ENCODE peak calls at places on chromosomes 13 and 19, in seven cellular contexts. One of them, this sample, is unnamed.

GRCh38 chr13:99064624-99065249 is 86.9 kb upstream of the DOCK9 start:
- DNase-seq in H1: no peak
- DNase-seq in IMR-90: no peak
- DNase-seq in H9: no peak
- DNase-seq in neuronal stem cell: no peak
- DNase-seq in mesendoderm: no peak
- DNase-seq in mesenchymal stem cell: no peak
- DNase-seq in this sample: no peak

GRCh38 chr19:29478578-29479565 is 46.9 kb upstream of the VSTM2B start:
- DNase-seq in H1: peak
- DNase-seq in IMR-90: no peak
- DNase-seq in H9: peak
- DNase-seq in neuronal stem cell: peak
- DNase-seq in mesendoderm: peak
- DNase-seq in mesenchymal stem cell: no peak
- DNase-seq in this sample: peak

GRCh38 chr13:24443366-24443765 is 69.2 kb downstream of the PARP4 start:
- DNase-seq in H1: no peak
- DNase-seq in IMR-90: no peak
- DNase-seq in H9: no peak
- DNase-seq in neuronal stem cell: no peak
- DNase-seq in mesendoderm: no peak
- DNase-seq in mesenchymal stem cell: no peak
- DNase-seq in this sample: no peak

GRCh38 chr13:23561261-23561660 is 9.0 kb upstream of the TNFRSF19 start:
- DNase-seq in H1: no peak
- DNase-seq in IMR-90: no peak
- DNase-seq in H9: no peak
- DNase-seq in neuronal stem cell: no peak
- DNase-seq in mesendoderm: no peak
- DNase-seq in mesenchymal stem cell: no peak
- DNase-seq in this sample: no peak

GRCh38 chr19:14559916-14560775 is 11.7 kb downstream of the NDUFB7 start:
- DNase-seq in H1: no peak
- DNase-seq in IMR-90: no peak
- DNase-seq in H9: peak
- DNase-seq in neuronal stem cell: no peak
- DNase-seq in mesendoderm: no peak
- DNase-seq in mesenchymal stem cell: no peak
- DNase-seq in this sample: no peak

GRCh38 chr19:18006895-18007604 is 920 bp upstream of the ARRDC2 start:
- DNase-seq in H1: peak
- DNase-seq in IMR-90: peak
- DNase-seq in H9: peak
- DNase-seq in neuronal stem cell: peak
- DNase-seq in mesendoderm: peak
- DNase-seq in mesenchymal stem cell: peak
- DNase-seq in this sample: peak

GRCh38 chr19:42074513-42075363 is 1.2 kb upstream of the ZNF574 start:
- DNase-seq in H1: peak
- DNase-seq in IMR-90: no peak
- DNase-seq in H9: no peak
- DNase-seq in neuronal stem cell: no peak
- DNase-seq in mesendoderm: no peak
- DNase-seq in mesenchymal stem cell: no peak
- DNase-seq in this sample: no peak

GRCh38 chr13:41942462-41943094 is 18.3 kb downstream of the VWA8 start:
- DNase-seq in H1: no peak
- DNase-seq in IMR-90: peak
- DNase-seq in H9: peak
- DNase-seq in neuronal stem cell: peak
- DNase-seq in mesendoderm: peak
- DNase-seq in mesenchymal stem cell: peak
- DNase-seq in this sample: peak

DNA sequence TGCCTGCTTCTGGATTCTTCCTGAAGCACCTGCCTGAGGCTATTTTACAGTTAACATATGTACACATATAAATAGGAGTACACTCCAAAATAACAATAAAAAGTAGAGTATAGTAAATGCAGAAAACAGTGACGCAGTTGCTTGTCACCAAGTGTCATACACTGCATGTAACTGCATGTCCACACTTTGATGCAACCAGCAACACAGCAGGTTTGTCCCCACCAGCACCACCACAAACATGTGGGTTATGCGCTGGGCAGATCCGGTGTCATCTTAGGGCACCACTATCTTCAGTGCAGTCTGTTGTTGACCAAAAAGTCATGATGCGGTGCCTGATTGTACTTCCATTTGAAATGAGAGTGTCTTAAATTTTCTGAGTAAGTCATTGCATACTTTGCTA is 51.3 kb downstream of the COL4A2 start:
- DNase-seq in H1: no peak
- DNase-seq in IMR-90: no peak
- DNase-seq in H9: no peak
- DNase-seq in neuronal stem cell: no peak
- DNase-seq in mesendoderm: no peak
- DNase-seq in mesenchymal stem cell: no peak
- DNase-seq in this sample: peak
- H3K23ac ChIP-seq in H1: no peak
- H3K23ac ChIP-seq in IMR-90: peak
- H3K23ac ChIP-seq in H9: no peak
- H3K23ac ChIP-seq in neuronal stem cell: no peak
- H3K23ac ChIP-seq in mesendoderm: no peak
- H3K23ac ChIP-seq in mesenchymal stem cell: peak
- H3K23ac ChIP-seq in this sample: no peak

GRCh38 chr19:4101496-4101770 is 22.5 kb downstream of the MAP2K2 start:
- DNase-seq in H1: no peak
- DNase-seq in IMR-90: no peak
- DNase-seq in H9: no peak
- DNase-seq in neuronal stem cell: no peak
- DNase-seq in mesendoderm: no peak
- DNase-seq in mesenchymal stem cell: no peak
- DNase-seq in this sample: no peak
- H3K23ac ChIP-seq in H1: no peak
- H3K23ac ChIP-seq in IMR-90: no peak
- H3K23ac ChIP-seq in H9: no peak
- H3K23ac ChIP-seq in neuronal stem cell: no peak
- H3K23ac ChIP-seq in mesendoderm: no peak
- H3K23ac ChIP-seq in mesenchymal stem cell: no peak
- H3K23ac ChIP-seq in this sample: no peak

GRCh38 chr19:1944088-1944915 is 3.3 kb downstream of the CSNK1G2 start:
- DNase-seq in H1: no peak
- DNase-seq in IMR-90: no peak
- DNase-seq in H9: no peak
- DNase-seq in neuronal stem cell: no peak
- DNase-seq in mesendoderm: no peak
- DNase-seq in mesenchymal stem cell: no peak
- DNase-seq in this sample: no peak

GRCh38 chr19:1942078-1942933 is 1.3 kb downstream of the CSNK1G2 start:
- DNase-seq in H1: peak
- DNase-seq in IMR-90: peak
- DNase-seq in H9: peak
- DNase-seq in neuronal stem cell: peak
- DNase-seq in mesendoderm: peak
- DNase-seq in mesenchymal stem cell: peak
- DNase-seq in this sample: peak

GRCh38 chr19:1942934-1943555 is 2.1 kb downstream of the CSNK1G2 start:
- DNase-seq in H1: no peak
- DNase-seq in IMR-90: no peak
- DNase-seq in H9: no peak
- DNase-seq in neuronal stem cell: no peak
- DNase-seq in mesendoderm: no peak
- DNase-seq in mesenchymal stem cell: peak
- DNase-seq in this sample: no peak

GRCh38 chr19:1944916-1945561 is 4.1 kb downstream of the CSNK1G2 start:
- DNase-seq in H1: no peak
- DNase-seq in IMR-90: no peak
- DNase-seq in H9: no peak
- DNase-seq in neuronal stem cell: no peak
- DNase-seq in mesendoderm: no peak
- DNase-seq in mesenchymal stem cell: no peak
- DNase-seq in this sample: no peak

DNA sequence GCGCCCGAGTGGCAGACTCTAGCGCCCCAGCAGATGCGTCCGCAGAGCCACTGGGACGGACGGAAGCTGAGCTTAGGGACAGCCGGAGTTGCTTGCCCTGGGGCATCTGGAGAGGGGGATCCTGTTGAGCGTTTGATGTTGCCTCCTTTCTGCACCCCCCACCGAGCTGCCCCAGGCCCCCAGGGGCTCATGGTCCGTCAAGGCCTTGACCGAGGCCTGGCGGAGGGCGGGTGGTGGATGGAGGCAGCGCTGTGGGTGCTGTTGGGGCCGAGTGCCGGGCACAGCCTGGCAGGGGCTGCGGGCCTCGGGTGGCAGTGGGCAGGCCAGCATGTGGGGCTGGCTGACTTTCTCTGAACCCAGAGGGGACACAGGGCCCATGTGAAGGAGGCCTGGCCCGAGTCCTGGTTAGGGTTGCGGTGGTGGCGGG is 2.7 kb downstream of the CSNK1G2 start:
- DNase-seq in H1: no peak
- DNase-seq in IMR-90: no peak
- DNase-seq in H9: no peak
- DNase-seq in neuronal stem cell: no peak
- DNase-seq in mesendoderm: no peak
- DNase-seq in mesenchymal stem cell: no peak
- DNase-seq in this sample: no peak
- H3K23ac ChIP-seq in H1: no peak
- H3K23ac ChIP-seq in IMR-90: no peak
- H3K23ac ChIP-seq in H9: no peak
- H3K23ac ChIP-seq in neuronal stem cell: peak
- H3K23ac ChIP-seq in mesendoderm: no peak
- H3K23ac ChIP-seq in mesenchymal stem cell: no peak
- H3K23ac ChIP-seq in this sample: no peak

GRCh38 chr13:50921706-50922105 is 12.1 kb downstream of the RNASEH2B start:
- DNase-seq in H1: no peak
- DNase-seq in IMR-90: no peak
- DNase-seq in H9: no peak
- DNase-seq in neuronal stem cell: no peak
- DNase-seq in mesendoderm: no peak
- DNase-seq in mesenchymal stem cell: no peak
- DNase-seq in this sample: no peak
- H3K23ac ChIP-seq in H1: no peak
- H3K23ac ChIP-seq in IMR-90: no peak
- H3K23ac ChIP-seq in H9: no peak
- H3K23ac ChIP-seq in neuronal stem cell: no peak
- H3K23ac ChIP-seq in mesendoderm: no peak
- H3K23ac ChIP-seq in mesenchymal stem cell: no peak
- H3K23ac ChIP-seq in this sample: peak

GRCh38 chr13:26509491-26509890 is 48.0 kb upstream of the WASF3 start:
- DNase-seq in H1: no peak
- DNase-seq in IMR-90: no peak
- DNase-seq in H9: no peak
- DNase-seq in neuronal stem cell: no peak
- DNase-seq in mesendoderm: peak
- DNase-seq in mesenchymal stem cell: no peak
- DNase-seq in this sample: no peak

GRCh38 chr13:26513931-26514330 is 43.6 kb upstream of the WASF3 start:
- DNase-seq in H1: no peak
- DNase-seq in IMR-90: no peak
- DNase-seq in H9: no peak
- DNase-seq in neuronal stem cell: no peak
- DNase-seq in mesendoderm: no peak
- DNase-seq in mesenchymal stem cell: no peak
- DNase-seq in this sample: no peak

GRCh38 chr13:26503826-26504594 is 53.5 kb upstream of the WASF3 start:
- DNase-seq in H1: no peak
- DNase-seq in IMR-90: no peak
- DNase-seq in H9: no peak
- DNase-seq in neuronal stem cell: no peak
- DNase-seq in mesendoderm: no peak
- DNase-seq in mesenchymal stem cell: no peak
- DNase-seq in this sample: no peak

DNA sequence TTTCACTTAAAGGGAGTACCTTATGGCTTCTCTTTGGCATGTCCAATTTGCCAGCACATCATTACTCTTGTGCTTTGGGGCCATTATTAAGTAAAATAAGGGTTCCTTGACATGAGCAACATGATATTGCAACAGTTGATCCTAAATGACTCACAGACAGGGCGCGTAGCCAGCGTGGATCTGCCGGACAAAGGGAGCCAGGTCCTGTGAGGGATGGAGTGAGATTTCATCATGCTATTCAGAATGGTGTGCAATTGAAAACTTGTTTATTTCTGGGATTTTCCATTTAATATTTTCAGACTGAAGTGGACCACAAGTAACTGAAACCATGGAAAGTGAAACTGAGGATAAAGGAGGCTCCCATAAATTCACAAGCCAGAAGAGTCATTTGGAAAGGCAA is 48.6 kb upstream of the WASF3 start:
- DNase-seq in H1: no peak
- DNase-seq in IMR-90: peak
- DNase-seq in H9: no peak
- DNase-seq in neuronal stem cell: no peak
- DNase-seq in mesendoderm: no peak
- DNase-seq in mesenchymal stem cell: peak
- DNase-seq in this sample: no peak
- H3K23ac ChIP-seq in H1: no peak
- H3K23ac ChIP-seq in IMR-90: no peak
- H3K23ac ChIP-seq in H9: no peak
- H3K23ac ChIP-seq in neuronal stem cell: no peak
- H3K23ac ChIP-seq in mesendoderm: no peak
- H3K23ac ChIP-seq in mesenchymal stem cell: no peak
- H3K23ac ChIP-seq in this sample: no peak

DNA sequence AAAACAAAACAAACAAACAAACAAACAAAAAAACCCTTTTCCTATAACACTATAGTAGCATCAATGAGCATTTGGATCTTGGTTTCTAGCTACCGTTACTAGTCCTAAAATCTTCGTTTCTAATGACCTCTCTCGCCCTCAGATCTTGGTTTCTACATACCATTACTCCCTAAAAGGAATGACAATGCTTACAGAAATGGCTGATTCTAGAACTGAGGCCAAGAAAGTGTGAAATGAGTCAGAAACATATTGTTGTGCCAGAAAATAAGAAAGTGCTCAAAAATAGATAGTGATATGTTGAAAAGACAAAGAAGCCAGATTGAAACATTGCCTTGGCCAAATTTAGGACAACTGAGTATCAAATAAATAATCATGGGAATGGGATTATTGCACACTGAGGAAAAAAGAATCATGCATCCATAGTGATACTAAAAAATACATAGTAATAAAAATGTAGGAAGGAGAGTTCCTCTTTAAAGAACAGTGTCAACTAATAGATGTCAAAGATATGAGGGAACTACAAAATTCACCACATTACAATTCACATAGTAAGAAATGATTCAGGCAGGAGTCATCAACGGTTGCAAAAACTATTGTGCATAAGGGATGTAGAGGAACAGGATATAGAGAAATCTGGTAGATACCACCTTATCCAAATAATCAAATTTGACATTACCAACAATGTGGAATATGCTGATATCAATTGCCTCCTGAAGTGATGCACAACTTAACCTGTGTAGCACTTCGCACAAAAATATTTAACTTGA is 386.6 kb downstream of the DIAPH3 start:
- DNase-seq in H1: no peak
- DNase-seq in IMR-90: peak
- DNase-seq in H9: no peak
- DNase-seq in neuronal stem cell: no peak
- DNase-seq in mesendoderm: no peak
- DNase-seq in mesenchymal stem cell: peak
- DNase-seq in this sample: peak
- H3K23ac ChIP-seq in H1: no peak
- H3K23ac ChIP-seq in IMR-90: peak
- H3K23ac ChIP-seq in H9: no peak
- H3K23ac ChIP-seq in neuronal stem cell: no peak
- H3K23ac ChIP-seq in mesendoderm: no peak
- H3K23ac ChIP-seq in mesenchymal stem cell: no peak
- H3K23ac ChIP-seq in this sample: no peak

GRCh38 chr13:60426075-60426474 is 29.1 kb downstream of the TDRD3 start:
- DNase-seq in H1: no peak
- DNase-seq in IMR-90: no peak
- DNase-seq in H9: no peak
- DNase-seq in neuronal stem cell: no peak
- DNase-seq in mesendoderm: no peak
- DNase-seq in mesenchymal stem cell: no peak
- DNase-seq in this sample: no peak
- H3K23ac ChIP-seq in H1: no peak
- H3K23ac ChIP-seq in IMR-90: no peak
- H3K23ac ChIP-seq in H9: no peak
- H3K23ac ChIP-seq in neuronal stem cell: no peak
- H3K23ac ChIP-seq in mesendoderm: no peak
- H3K23ac ChIP-seq in mesenchymal stem cell: no peak
- H3K23ac ChIP-seq in this sample: no peak

This sample was measured in trophoblast cell.